ENCODE peak calls at places on chromosomes 16 and 17, in ten cellular contexts. E, Z, X, T, V, L, N, H, O and G are unnamed samples.

GRCh38 chr17:77488531-77489238 is 347.9 kb downstream of the SEC14L1 start:
- DNase-seq in E (no peak), Z (no peak), X (no peak), T (peak; percentile 67), V (no peak), L (peak; percentile 56), N (no peak), H (peak; percentile 41), O (no peak), G (no peak)

GRCh38 chr16:57998484-57998883 is 2.0 kb downstream of the ZNF319 start:
- DNase-seq in E (no peak), Z (peak; percentile 34), X (no peak), T (no peak), V (peak; percentile 46), L (peak; percentile 64), N (no peak), H (peak; percentile 25), O (no peak), G (no peak)

GRCh38 chr17:34858941-34859562 is 102.2 kb downstream of the CCT6B start:
- DNase-seq in E (no peak), Z (no peak), X (no peak), T (no peak), V (no peak), L (no peak), N (no peak), H (no peak), O (no peak), G (no peak)

GRCh38 chr17:47731396-47731795 is 1.6 kb upstream of the TBX21 start:
- DNase-seq in E (no peak), Z (no peak), X (no peak), T (no peak), V (no peak), L (no peak), N (no peak), H (no peak), O (no peak), G (no peak)

GRCh38 chr17:29617481-29618271 is 5.0 kb downstream of the CORO6 start:
- DNase-seq in E (no peak), Z (peak; percentile 86), X (peak; percentile 85), T (peak; percentile 86), V (peak; percentile 87), L (peak; percentile 92), N (peak; percentile 89), H (peak; percentile 72), O (peak; percentile 62), G (peak; percentile 64)

GRCh38 chr17:7463368-7463846 is 16.0 kb downstream of the ZBTB4 start:
- DNase-seq in E (no peak), Z (no peak), X (no peak), T (no peak), V (no peak), L (no peak), N (no peak), H (no peak), O (no peak), G (no peak)

GRCh38 chr17:2346475-2346874 is 9.2 kb downstream of the SGSM2 start:
- DNase-seq in E (no peak), Z (no peak), X (no peak), T (peak; percentile 28), V (peak; percentile 69), L (no peak), N (no peak), H (peak; percentile 23), O (peak; percentile 51), G (peak; percentile 82)

GRCh38 chr17:29390856-29391631 is 881 bp downstream of the TAOK1 start:
- DNase-seq in E (peak; percentile 22), Z (peak; percentile 38), X (no peak), T (no peak), V (no peak), L (peak; percentile 58), N (peak; percentile 41), H (no peak), O (no peak), G (peak; percentile 9)

GRCh38 chr17:17225901-17226300 is 11.1 kb downstream of the FLCN start:
- DNase-seq in E (no peak), Z (no peak), X (no peak), T (peak; percentile 52), V (no peak), L (peak; percentile 41), N (no peak), H (no peak), O (no peak), G (no peak)

GRCh38 chr17:47315451-47316266 is 8.1 kb upstream of the EFCAB13 start:
- DNase-seq in E (peak; percentile 60), Z (peak; percentile 78), X (peak; percentile 47), T (no peak), V (no peak), L (no peak), N (peak; percentile 76), H (no peak), O (no peak), G (peak; percentile 28)

GRCh38 chr16:82995927-82996441 is 369.2 kb downstream of the CDH13 start:
- DNase-seq in E (peak; percentile 46), Z (no peak), X (no peak), T (no peak), V (no peak), L (no peak), N (no peak), H (no peak), O (no peak), G (no peak)

GRCh38 chr16:14369734-14370598 is 260.1 kb downstream of the PARN start:
- DNase-seq in E (peak; percentile 47), Z (no peak), X (no peak), T (no peak), V (no peak), L (no peak), N (no peak), H (peak; percentile 84), O (peak; percentile 26), G (no peak)

GRCh38 chr17:63446218-63446980 is at the start of gene CYB561:
- DNase-seq in E (peak; percentile 65), Z (peak; percentile 81), X (peak; percentile 89), T (peak; percentile 89), V (peak; percentile 90), L (peak; percentile 79), N (peak; percentile 93), H (peak; percentile 90), O (peak; percentile 78), G (peak; percentile 87)

DNA sequence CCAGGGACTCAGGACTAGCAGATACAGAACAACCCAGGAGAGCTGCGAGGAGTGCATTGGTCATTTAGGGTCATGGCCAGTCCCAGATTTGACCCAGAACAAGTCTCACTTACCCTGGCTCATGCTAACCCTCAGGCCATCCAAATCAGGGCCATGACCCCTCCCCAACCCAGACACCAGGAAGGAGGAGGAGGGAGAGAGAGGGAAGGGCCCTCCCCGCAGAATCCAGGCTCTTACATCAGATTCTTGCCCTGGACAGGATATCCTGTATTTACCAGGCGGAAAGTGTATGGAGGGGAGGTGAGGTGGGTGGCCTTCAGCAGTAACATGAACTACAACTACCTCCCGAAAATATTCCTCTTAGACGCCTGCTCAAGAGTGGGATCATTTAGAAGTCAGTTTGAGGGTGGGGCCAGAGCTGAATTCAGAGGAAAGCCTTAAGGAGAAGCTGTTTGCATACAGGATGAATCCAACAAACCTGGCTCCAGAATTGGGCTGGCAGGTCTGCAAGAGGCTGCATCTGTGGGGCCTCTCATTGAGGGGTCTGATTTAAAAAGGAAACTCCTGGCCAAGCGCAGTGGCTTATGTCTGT is 2.1 kb downstream of the VAT1 start:
- DNase-seq in E (no peak), Z (no peak), X (no peak), T (no peak), V (no peak), L (peak; percentile 39), N (no peak), H (no peak), O (no peak), G (no peak)
- H3K4me1 ChIP-seq in E (peaks cover 11% of the 10 kb centered on the region), Z (peaks cover 29% of the 10 kb centered on the region), X (peaks cover 31% of the 10 kb centered on the region), T (no peaks in the 10 kb centered on the region), V (peaks cover 49% of the 10 kb centered on the region), L (no peaks in the 10 kb centered on the region), N (peaks cover 60% of the 10 kb centered on the region), H (peaks cover 14% of the 10 kb centered on the region), O (no peaks in the 10 kb centered on the region), G (peaks cover 5% of the 10 kb centered on the region)

GRCh38 chr16:10938844-10939648 is 3.2 kb downstream of the DEXI start:
- DNase-seq in E (no peak), Z (no peak), X (no peak), T (no peak), V (no peak), L (no peak), N (no peak), H (no peak), O (no peak), G (no peak)

GRCh38 chr16:10937068-10937859 is 5.0 kb downstream of the DEXI start:
- DNase-seq in E (no peak), Z (no peak), X (peak; percentile 53), T (no peak), V (peak; percentile 71), L (no peak), N (no peak), H (no peak), O (no peak), G (peak; percentile 48)

GRCh38 chr16:10936585-10936984 is 5.7 kb downstream of the DEXI start:
- DNase-seq in E (no peak), Z (no peak), X (no peak), T (no peak), V (no peak), L (no peak), N (no peak), H (no peak), O (no peak), G (no peak)

GRCh38 chr16:10939649-10940206 is 2.5 kb downstream of the DEXI start:
- DNase-seq in E (no peak), Z (no peak), X (no peak), T (no peak), V (no peak), L (no peak), N (no peak), H (no peak), O (no peak), G (no peak)

DNA sequence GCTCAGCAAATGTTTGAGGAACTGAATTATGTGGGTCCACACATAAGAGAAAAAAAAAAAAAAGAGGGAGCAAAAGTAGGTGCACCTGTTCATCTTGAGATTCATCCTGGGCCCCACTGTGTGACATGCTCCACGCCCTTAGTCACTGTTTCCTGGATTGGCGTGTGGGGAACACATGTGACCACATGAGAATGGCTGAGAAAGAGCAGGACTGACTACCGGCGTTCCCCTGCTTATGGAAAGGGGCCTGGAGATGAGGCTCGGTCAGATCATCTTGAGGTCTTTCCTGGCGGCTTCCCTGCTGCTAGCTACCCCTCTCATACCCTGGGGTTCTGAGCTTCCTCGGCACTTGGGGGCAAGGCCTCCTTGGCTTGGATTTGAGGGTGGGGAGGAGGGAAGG is 3.9 kb downstream of the DEXI start:
- DNase-seq in E (no peak), Z (no peak), X (no peak), T (no peak), V (no peak), L (no peak), N (no peak), H (no peak), O (no peak), G (no peak)
- TF ChIP-seq POLR2A in E (no peak), Z (no peak), X (no peak), T (no peak), V (no peak), L (no peak), N (no peak), H (no peak), O (no peak), G (no peak)

GRCh38 chr16:70695351-70696070 is 9.7 kb upstream of the MTSS2 start:
- DNase-seq in E (no peak), Z (peak; percentile 48), X (no peak), T (no peak), V (peak; percentile 73), L (peak; percentile 79), N (peak; percentile 93), H (no peak), O (no peak), G (no peak)
- TF ChIP-seq CTCF in E (no peak), Z (no peak), X (no peak), T (no peak), V (no peak), L (peak; percentile 10), N (no peak), H (no peak), O (no peak), G (no peak)

GRCh38 chr17:50808413-50808812 is 27.0 kb upstream of the WFIKKN2 start:
- DNase-seq in E (no peak), Z (no peak), X (no peak), T (no peak), V (no peak), L (no peak), N (no peak), H (no peak), O (no peak), G (no peak)
- H3K4me1 ChIP-seq in E (no peaks in the 10 kb centered on the region), Z (no peaks in the 10 kb centered on the region), X (peaks cover 26% of the 10 kb centered on the region), T (no peaks in the 10 kb centered on the region), V (no peaks in the 10 kb centered on the region), L (peaks cover 57% of the 10 kb centered on the region), N (no peaks in the 10 kb centered on the region), H (peaks cover 3% of the 10 kb centered on the region), O (no peaks in the 10 kb centered on the region), G (no peaks in the 10 kb centered on the region)